ENCODE peak calls at places on chromosomes 6 and 20, in seven cellular contexts. I, J, M, O, H, C and R are unnamed samples.

GRCh38 chr20:45863543-45864470 is 6.4 kb downstream of the ZSWIM3 start:
- DNase-seq in I (no peak), J (peak; percentile 97), M (no peak), O (no peak), H (no peak), C (no peak), R (no peak)

GRCh38 chr6:42338573-42339218 is 113.0 kb downstream of the TRERF1 start:
- DNase-seq in I (no peak), J (no peak), M (no peak), O (no peak), H (no peak), C (no peak), R (no peak)

GRCh38 chr6:102732908-102733307 is 1339.4 kb downstream of the GRIK2 start:
- DNase-seq in I (no peak), J (no peak), M (no peak), O (no peak), H (no peak), C (no peak), R (no peak)

GRCh38 chr6:136822051-136822378 is 377 bp upstream of the PEX7 start:
- DNase-seq in I (no peak), J (no peak), M (no peak), O (no peak), H (no peak), C (no peak), R (no peak)

GRCh38 chr20:43304598-43304997 is 114.9 kb upstream of the PTPRT start:
- DNase-seq in I (no peak), J (no peak), M (no peak), O (no peak), H (no peak), C (no peak), R (no peak)

GRCh38 chr20:37797669-37798175 is 103.9 kb downstream of the CTNNBL1 start:
- DNase-seq in I (no peak), J (no peak), M (no peak), O (no peak), H (no peak), C (no peak), R (no peak)

GRCh38 chr20:20547876-20548266 is 164.6 kb downstream of the RALGAPA2 start:
- DNase-seq in I (no peak), J (no peak), M (no peak), O (no peak), H (no peak), C (no peak), R (no peak)

GRCh38 chr20:18663932-18664331 is 76.1 kb downstream of the DTD1 start:
- DNase-seq in I (no peak), J (no peak), M (no peak), O (no peak), H (no peak), C (no peak), R (no peak)

GRCh38 chr6:78607188-78607587 is 260.2 kb upstream of the IRAK1BP1 start:
- DNase-seq in I (no peak), J (no peak), M (no peak), O (no peak), H (no peak), C (no peak), R (no peak)

GRCh38 chr6:33082702-33083101 is 6.9 kb downstream of the HLA-DPB1 start:
- DNase-seq in I (peak; percentile 56), J (peak; percentile 55), M (no peak), O (peak; percentile 27), H (no peak), C (no peak), R (peak; percentile 24)

GRCh38 chr6:84779380-84779779 is 15.0 kb upstream of the TBX18 start:
- DNase-seq in I (no peak), J (no peak), M (no peak), O (no peak), H (no peak), C (no peak), R (no peak)

GRCh38 chr6:25369450-25370086 is 90.4 kb downstream of the CARMIL1 start:
- DNase-seq in I (no peak), J (peak; percentile 23), M (no peak), O (no peak), H (no peak), C (no peak), R (no peak)

GRCh38 chr6:31906122-31906521 is 4.2 kb upstream of the ZBTB12 start:
- DNase-seq in I (no peak), J (no peak), M (no peak), O (no peak), H (no peak), C (no peak), R (no peak)

GRCh38 chr6:80154160-80154559 is 47.7 kb downstream of the BCKDHB start:
- DNase-seq in I (no peak), J (no peak), M (no peak), O (peak; percentile 2), H (no peak), C (no peak), R (no peak)

GRCh38 chr6:27809939-27810767 is 102.0 kb downstream of the OR2B2 start:
- DNase-seq in I (peak; percentile 87), J (peak; percentile 98), M (peak; percentile 98), O (peak; percentile 74), H (peak; percentile 40), C (no peak), R (no peak)
- TF ChIP-seq TAF1 in I (peak; percentile 87), J (peak; percentile 94), M (peak; percentile 93), O (peak; percentile 88), H (peak; percentile 94), C (peak; percentile 98), R (peak; percentile 86)

GRCh38 chr6:3750324-3751018 is 1.0 kb downstream of the PXDC1 start:
- DNase-seq in I (peak; percentile 25), J (peak; percentile 62), M (no peak), O (peak; percentile 64), H (no peak), C (no peak), R (peak; percentile 37)
- TF ChIP-seq POLR2AphosphoS5 in I (no peak), J (peak; percentile 60), M (no peak), O (no peak), H (no peak), C (no peak), R (no peak)

GRCh38 chr6:38443750-38444149 is 196.0 kb downstream of the BTBD9 start:
- DNase-seq in I (peak; percentile 9), J (no peak), M (no peak), O (peak; percentile 42), H (no peak), C (no peak), R (no peak)

GRCh38 chr6:38445912-38446311 is 193.8 kb downstream of the BTBD9 start:
- DNase-seq in I (no peak), J (no peak), M (no peak), O (no peak), H (no peak), C (no peak), R (no peak)

GRCh38 chr6:38443341-38443740 is 196.4 kb downstream of the BTBD9 start:
- DNase-seq in I (no peak), J (no peak), M (no peak), O (no peak), H (no peak), C (no peak), R (no peak)

GRCh38 chr6:38450717-38451116 is 189.0 kb downstream of the BTBD9 start:
- DNase-seq in I (no peak), J (peak; percentile 18), M (no peak), O (no peak), H (no peak), C (no peak), R (no peak)

GRCh38 chr6:38445321-38445720 is 194.4 kb downstream of the BTBD9 start:
- DNase-seq in I (no peak), J (no peak), M (no peak), O (no peak), H (no peak), C (no peak), R (no peak)
- TF ChIP-seq TAF1 in I (no peak), J (no peak), M (no peak), O (no peak), H (no peak), C (no peak), R (no peak)

GRCh38 chr20:40540163-40540562 is 148.9 kb downstream of the MAFB start:
- DNase-seq in I (no peak), J (no peak), M (no peak), O (no peak), H (no peak), C (no peak), R (no peak)
- TF ChIP-seq POLR2AphosphoS5 in I (no peak), J (no peak), M (no peak), O (no peak), H (no peak), C (no peak), R (no peak)

DNA sequence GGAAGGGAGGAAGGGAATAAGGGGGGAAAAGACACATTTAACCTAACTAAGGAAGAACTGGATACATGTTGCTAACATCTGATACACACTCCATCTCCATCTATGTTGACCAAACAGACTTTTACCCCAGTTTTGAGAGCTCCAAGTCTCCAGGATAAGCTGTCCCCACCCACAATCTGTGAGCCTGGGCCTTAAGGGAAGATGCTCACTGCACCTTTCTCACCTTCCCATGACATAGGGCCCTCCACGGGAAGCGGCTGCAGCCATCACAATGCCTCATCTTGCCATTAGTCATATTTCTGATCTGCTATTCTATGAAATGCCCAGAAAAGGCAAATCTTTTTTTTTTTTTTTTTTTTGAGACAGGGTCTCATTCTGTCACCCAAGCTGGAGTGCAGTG is 126.6 kb upstream of the SALL4 start:
- DNase-seq in I (no peak), J (no peak), M (no peak), O (no peak), H (no peak), C (no peak), R (no peak)
- TF ChIP-seq TAF1 in I (no peak), J (no peak), M (no peak), O (no peak), H (no peak), C (no peak), R (no peak)

GRCh38 chr6:17293395-17293794 is 12.2 kb downstream of the RBM24 start:
- DNase-seq in I (no peak), J (no peak), M (no peak), O (no peak), H (no peak), C (no peak), R (no peak)

GRCh38 chr6:17292600-17293133 is 11.5 kb downstream of the RBM24 start:
- DNase-seq in I (no peak), J (no peak), M (no peak), O (no peak), H (no peak), C (no peak), R (no peak)

GRCh38 chr6:17291778-17292177 is 10.6 kb downstream of the RBM24 start:
- DNase-seq in I (no peak), J (no peak), M (no peak), O (peak; percentile 68), H (no peak), C (no peak), R (no peak)

DNA sequence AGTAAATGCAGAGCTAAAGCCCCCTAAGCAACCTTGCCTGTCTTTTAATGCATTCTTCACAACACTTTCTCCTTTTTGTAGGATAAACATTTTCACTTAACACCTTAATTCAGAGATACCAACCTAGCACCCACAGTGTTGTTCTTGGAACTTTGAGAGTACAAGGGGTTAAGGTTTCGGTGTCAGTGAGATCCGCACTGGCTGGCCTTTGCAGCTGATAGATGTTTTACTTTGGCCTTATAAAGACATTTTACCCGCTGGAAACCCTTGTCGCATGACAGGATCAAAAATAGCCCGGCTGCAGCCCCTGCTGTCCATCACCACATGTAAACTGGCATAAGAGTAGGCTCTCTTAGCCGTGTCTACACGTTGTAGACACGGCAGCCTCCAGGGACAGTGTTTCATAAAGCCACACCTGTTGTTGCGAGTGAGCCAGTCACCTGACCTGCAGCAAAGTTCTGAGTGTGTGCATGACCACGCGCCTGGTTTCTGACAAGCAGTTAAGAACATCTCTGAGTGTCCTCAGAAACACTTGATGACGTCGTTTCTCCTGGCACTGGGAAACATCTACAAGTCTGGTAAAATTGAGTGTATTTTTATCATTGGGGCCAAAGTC is 8.4 kb downstream of the RBM24 start:
- DNase-seq in I (no peak), J (no peak), M (no peak), O (no peak), H (no peak), C (no peak), R (no peak)
- TF ChIP-seq POLR2AphosphoS5 in I (no peak), J (no peak), M (no peak), O (no peak), H (no peak), C (no peak), R (no peak)